ENCODE peak calls at places on chromosomes 1 and 21, in ten cellular contexts. One of them, this sample, is unnamed.

GRCh38 chr21:15421947-15422346 is 307.8 kb upstream of the USP25 start:
- DNase-seq in CD8-positive, alpha-beta T cell: no peak
- DNase-seq in epithelial cell of esophagus: peak
- DNase-seq in fibroblast of lung: peak
- DNase-seq in MM.1S: no peak
- DNase-seq in astrocyte of the spinal cord: no peak
- DNase-seq in left ventricle myocardium inferior: no peak
- DNase-seq in tibial artery: no peak
- DNase-seq in AG04450: no peak
- DNase-seq in H9: no peak
- DNase-seq in this sample: no peak

GRCh38 chr1:109892476-109893368 is 17.9 kb upstream of the CSF1 start:
- DNase-seq in MM.1S: no peak
- DNase-seq in epithelial cell of esophagus: peak
- DNase-seq in AG04450: no peak
- DNase-seq in H9: no peak
- DNase-seq in astrocyte of the spinal cord: no peak
- DNase-seq in left ventricle myocardium inferior: no peak
- DNase-seq in CD8-positive, alpha-beta T cell: no peak
- DNase-seq in tibial artery: no peak
- DNase-seq in fibroblast of lung: no peak
- DNase-seq in this sample: peak

GRCh38 chr1:57146100-57146499 is 180.3 kb upstream of the C8B start:
- DNase-seq in AG04450: no peak
- DNase-seq in H9: no peak
- DNase-seq in CD8-positive, alpha-beta T cell: no peak
- DNase-seq in fibroblast of lung: peak
- DNase-seq in astrocyte of the spinal cord: no peak
- DNase-seq in epithelial cell of esophagus: no peak
- DNase-seq in MM.1S: no peak
- DNase-seq in tibial artery: no peak
- DNase-seq in left ventricle myocardium inferior: no peak
- DNase-seq in this sample: peak

GRCh38 chr1:55826413-55827080 is 611.4 kb upstream of the USP24 start:
- DNase-seq in fibroblast of lung: no peak
- DNase-seq in left ventricle myocardium inferior: no peak
- DNase-seq in tibial artery: no peak
- DNase-seq in CD8-positive, alpha-beta T cell: no peak
- DNase-seq in astrocyte of the spinal cord: no peak
- DNase-seq in AG04450: no peak
- DNase-seq in H9: no peak
- DNase-seq in MM.1S: no peak
- DNase-seq in epithelial cell of esophagus: no peak
- DNase-seq in this sample: peak

GRCh38 chr1:43587594-43587993 is 56.9 kb downstream of the PTPRF start:
- DNase-seq in H9: no peak
- DNase-seq in astrocyte of the spinal cord: no peak
- DNase-seq in epithelial cell of esophagus: peak
- DNase-seq in AG04450: peak
- DNase-seq in fibroblast of lung: peak
- DNase-seq in tibial artery: no peak
- DNase-seq in MM.1S: no peak
- DNase-seq in left ventricle myocardium inferior: no peak
- DNase-seq in CD8-positive, alpha-beta T cell: no peak
- DNase-seq in this sample: peak

GRCh38 chr1:50424045-50424939 is 1.0 kb upstream of the DMRTA2 start:
- DNase-seq in left ventricle myocardium inferior: no peak
- DNase-seq in astrocyte of the spinal cord: no peak
- DNase-seq in tibial artery: no peak
- DNase-seq in CD8-positive, alpha-beta T cell: no peak
- DNase-seq in H9: no peak
- DNase-seq in MM.1S: no peak
- DNase-seq in AG04450: no peak
- DNase-seq in epithelial cell of esophagus: peak
- DNase-seq in fibroblast of lung: no peak
- DNase-seq in this sample: no peak

GRCh38 chr1:175673236-175674150 is 69.9 kb downstream of the TNR start:
- DNase-seq in tibial artery: no peak
- DNase-seq in MM.1S: no peak
- DNase-seq in AG04450: no peak
- DNase-seq in astrocyte of the spinal cord: no peak
- DNase-seq in left ventricle myocardium inferior: no peak
- DNase-seq in fibroblast of lung: peak
- DNase-seq in CD8-positive, alpha-beta T cell: no peak
- DNase-seq in epithelial cell of esophagus: peak
- DNase-seq in H9: no peak
- DNase-seq in this sample: no peak

GRCh38 chr1:85134583-85135455 is 66.0 kb downstream of the SYDE2 start:
- DNase-seq in tibial artery: no peak
- DNase-seq in AG04450: peak
- DNase-seq in fibroblast of lung: no peak
- DNase-seq in epithelial cell of esophagus: peak
- DNase-seq in CD8-positive, alpha-beta T cell: no peak
- DNase-seq in astrocyte of the spinal cord: peak
- DNase-seq in MM.1S: no peak
- DNase-seq in left ventricle myocardium inferior: no peak
- DNase-seq in H9: no peak
- DNase-seq in this sample: peak

GRCh38 chr21:15298306-15298705 is 233.5 kb upstream of the NRIP1 start:
- DNase-seq in H9: no peak
- DNase-seq in astrocyte of the spinal cord: no peak
- DNase-seq in epithelial cell of esophagus: no peak
- DNase-seq in MM.1S: no peak
- DNase-seq in CD8-positive, alpha-beta T cell: no peak
- DNase-seq in fibroblast of lung: no peak
- DNase-seq in tibial artery: no peak
- DNase-seq in left ventricle myocardium inferior: no peak
- DNase-seq in AG04450: no peak
- DNase-seq in this sample: no peak

GRCh38 chr1:165468850-165469249 is 23.9 kb upstream of the RXRG start:
- DNase-seq in fibroblast of lung: no peak
- DNase-seq in left ventricle myocardium inferior: no peak
- DNase-seq in epithelial cell of esophagus: no peak
- DNase-seq in MM.1S: no peak
- DNase-seq in AG04450: no peak
- DNase-seq in CD8-positive, alpha-beta T cell: no peak
- DNase-seq in astrocyte of the spinal cord: no peak
- DNase-seq in tibial artery: no peak
- DNase-seq in H9: no peak
- DNase-seq in this sample: no peak

GRCh38 chr1:19815801-19816736 is 986 bp upstream of the RNF186 start:
- DNase-seq in H9: no peak
- DNase-seq in CD8-positive, alpha-beta T cell: no peak
- DNase-seq in fibroblast of lung: no peak
- DNase-seq in epithelial cell of esophagus: no peak
- DNase-seq in left ventricle myocardium inferior: no peak
- DNase-seq in astrocyte of the spinal cord: no peak
- DNase-seq in AG04450: no peak
- DNase-seq in MM.1S: peak
- DNase-seq in tibial artery: no peak
- DNase-seq in this sample: no peak

DNA sequence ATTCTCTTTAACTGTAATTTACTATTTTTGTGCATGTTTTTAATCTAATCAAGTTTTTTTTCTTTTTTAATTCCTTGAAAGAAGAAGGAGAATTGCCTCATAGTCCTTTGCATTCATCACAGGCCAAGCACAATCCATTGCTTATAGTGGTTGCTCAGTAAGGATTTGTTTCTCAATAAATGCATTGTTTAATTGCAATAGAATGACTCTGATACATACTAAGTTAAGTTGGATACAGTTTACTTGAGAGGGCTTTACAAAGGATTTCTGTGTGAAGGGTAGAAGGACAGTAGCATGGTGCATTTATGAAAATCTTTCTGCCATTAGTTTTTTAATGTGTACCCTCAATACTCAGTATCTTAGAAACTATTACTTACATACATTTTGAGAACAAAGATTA is 186.2 kb downstream of the LRRIQ3 start:
- DNase-seq in MM.1S: no peak
- DNase-seq in AG04450: no peak
- DNase-seq in left ventricle myocardium inferior: no peak
- DNase-seq in epithelial cell of esophagus: no peak
- DNase-seq in astrocyte of the spinal cord: no peak
- DNase-seq in H9: no peak
- DNase-seq in fibroblast of lung: no peak
- DNase-seq in tibial artery: no peak
- DNase-seq in CD8-positive, alpha-beta T cell: no peak
- DNase-seq in this sample: no peak
- TF ChIP-seq CTCF in MM.1S: no peak
- TF ChIP-seq CTCF in AG04450: no peak
- TF ChIP-seq CTCF in left ventricle myocardium inferior: no peak
- TF ChIP-seq CTCF in epithelial cell of esophagus: no peak
- TF ChIP-seq CTCF in astrocyte of the spinal cord: no peak
- TF ChIP-seq CTCF in H9: no peak
- TF ChIP-seq CTCF in fibroblast of lung: no peak
- TF ChIP-seq CTCF in tibial artery: no peak
- TF ChIP-seq CTCF in CD8-positive, alpha-beta T cell: no peak
- TF ChIP-seq CTCF in this sample: no peak

DNA sequence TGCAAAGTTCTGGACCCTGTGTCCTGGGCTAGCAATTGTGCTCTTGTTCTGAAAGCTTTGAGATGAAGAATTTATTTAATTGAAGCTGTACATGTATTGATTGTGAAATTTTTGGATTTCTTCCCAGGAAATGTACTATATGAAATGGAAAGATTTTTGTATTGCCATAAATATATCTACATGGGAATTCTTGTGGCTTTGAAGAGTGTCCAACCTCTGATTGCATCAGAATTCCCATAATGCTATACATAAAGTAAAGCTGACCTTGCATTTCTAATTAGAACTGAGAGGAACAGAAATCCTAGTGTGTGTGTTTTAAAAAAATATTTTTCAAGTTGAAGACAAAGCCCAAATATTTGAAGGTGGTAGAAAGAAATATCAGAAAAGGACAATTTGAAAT is 111.4 kb downstream of the GIPC2 start:
- DNase-seq in AG04450: peak
- DNase-seq in H9: no peak
- DNase-seq in tibial artery: no peak
- DNase-seq in left ventricle myocardium inferior: no peak
- DNase-seq in MM.1S: no peak
- DNase-seq in astrocyte of the spinal cord: peak
- DNase-seq in fibroblast of lung: peak
- DNase-seq in CD8-positive, alpha-beta T cell: no peak
- DNase-seq in epithelial cell of esophagus: peak
- DNase-seq in this sample: peak
- TF ChIP-seq CTCF in AG04450: no peak
- TF ChIP-seq CTCF in H9: no peak
- TF ChIP-seq CTCF in tibial artery: no peak
- TF ChIP-seq CTCF in left ventricle myocardium inferior: no peak
- TF ChIP-seq CTCF in MM.1S: no peak
- TF ChIP-seq CTCF in astrocyte of the spinal cord: no peak
- TF ChIP-seq CTCF in fibroblast of lung: no peak
- TF ChIP-seq CTCF in CD8-positive, alpha-beta T cell: no peak
- TF ChIP-seq CTCF in epithelial cell of esophagus: no peak
- TF ChIP-seq CTCF in this sample: no peak

GRCh38 chr1:204359474-204360255 is at the start of gene PLEKHA6:
- DNase-seq in left ventricle myocardium inferior: peak
- DNase-seq in MM.1S: no peak
- DNase-seq in fibroblast of lung: peak
- DNase-seq in tibial artery: peak
- DNase-seq in AG04450: no peak
- DNase-seq in H9: no peak
- DNase-seq in astrocyte of the spinal cord: no peak
- DNase-seq in CD8-positive, alpha-beta T cell: no peak
- DNase-seq in epithelial cell of esophagus: no peak
- DNase-seq in this sample: peak
- TF ChIP-seq CTCF in left ventricle myocardium inferior: peak
- TF ChIP-seq CTCF in MM.1S: peak
- TF ChIP-seq CTCF in fibroblast of lung: peak
- TF ChIP-seq CTCF in tibial artery: peak
- TF ChIP-seq CTCF in AG04450: peak
- TF ChIP-seq CTCF in H9: peak
- TF ChIP-seq CTCF in astrocyte of the spinal cord: peak
- TF ChIP-seq CTCF in CD8-positive, alpha-beta T cell: no peak
- TF ChIP-seq CTCF in epithelial cell of esophagus: peak
- TF ChIP-seq CTCF in this sample: peak

GRCh38 chr1:23911924-23912323 is 1.2 kb downstream of the CNR2 start:
- DNase-seq in MM.1S: no peak
- DNase-seq in left ventricle myocardium inferior: no peak
- DNase-seq in CD8-positive, alpha-beta T cell: no peak
- DNase-seq in fibroblast of lung: no peak
- DNase-seq in AG04450: no peak
- DNase-seq in astrocyte of the spinal cord: no peak
- DNase-seq in tibial artery: no peak
- DNase-seq in epithelial cell of esophagus: no peak
- DNase-seq in H9: no peak
- DNase-seq in this sample: no peak

GRCh38 chr1:23913212-23913880 is at the start of gene CNR2:
- DNase-seq in tibial artery: no peak
- DNase-seq in epithelial cell of esophagus: no peak
- DNase-seq in AG04450: no peak
- DNase-seq in fibroblast of lung: no peak
- DNase-seq in MM.1S: no peak
- DNase-seq in CD8-positive, alpha-beta T cell: no peak
- DNase-seq in left ventricle myocardium inferior: no peak
- DNase-seq in H9: no peak
- DNase-seq in astrocyte of the spinal cord: no peak
- DNase-seq in this sample: no peak

GRCh38 chr1:23914921-23915320 is 1.8 kb upstream of the CNR2 start:
- DNase-seq in left ventricle myocardium inferior: no peak
- DNase-seq in epithelial cell of esophagus: no peak
- DNase-seq in tibial artery: no peak
- DNase-seq in MM.1S: no peak
- DNase-seq in fibroblast of lung: no peak
- DNase-seq in CD8-positive, alpha-beta T cell: no peak
- DNase-seq in H9: no peak
- DNase-seq in astrocyte of the spinal cord: no peak
- DNase-seq in AG04450: no peak
- DNase-seq in this sample: no peak

GRCh38 chr1:23916209-23917131 is 3.3 kb upstream of the CNR2 start:
- DNase-seq in tibial artery: peak
- DNase-seq in astrocyte of the spinal cord: peak
- DNase-seq in left ventricle myocardium inferior: peak
- DNase-seq in H9: peak
- DNase-seq in epithelial cell of esophagus: peak
- DNase-seq in fibroblast of lung: peak
- DNase-seq in AG04450: peak
- DNase-seq in MM.1S: peak
- DNase-seq in CD8-positive, alpha-beta T cell: peak
- DNase-seq in this sample: peak

DNA sequence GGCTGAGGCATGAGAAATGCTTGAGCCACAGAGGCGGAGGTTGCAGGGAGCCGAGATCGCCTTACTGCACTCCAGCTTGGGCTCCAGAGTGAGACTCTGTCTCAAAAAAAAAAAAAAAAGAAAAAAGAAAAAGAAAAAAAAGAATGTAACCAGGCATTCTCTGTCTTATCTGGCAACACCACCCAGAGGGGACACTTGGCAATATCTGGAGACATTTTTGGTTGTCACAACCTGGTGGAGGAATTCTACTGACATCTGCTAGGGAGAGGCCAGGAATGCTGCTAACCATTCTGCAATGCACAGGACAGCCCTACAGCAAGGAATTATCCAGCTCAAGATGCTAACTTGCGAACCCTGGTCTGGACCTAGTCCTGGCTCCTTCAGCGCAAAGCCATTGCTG is 2.3 kb upstream of the CNR2 start:
- DNase-seq in astrocyte of the spinal cord: no peak
- DNase-seq in epithelial cell of esophagus: no peak
- DNase-seq in tibial artery: no peak
- DNase-seq in fibroblast of lung: no peak
- DNase-seq in AG04450: no peak
- DNase-seq in left ventricle myocardium inferior: no peak
- DNase-seq in CD8-positive, alpha-beta T cell: no peak
- DNase-seq in MM.1S: no peak
- DNase-seq in H9: no peak
- DNase-seq in this sample: no peak
- TF ChIP-seq CTCF in astrocyte of the spinal cord: no peak
- TF ChIP-seq CTCF in epithelial cell of esophagus: no peak
- TF ChIP-seq CTCF in tibial artery: no peak
- TF ChIP-seq CTCF in fibroblast of lung: no peak
- TF ChIP-seq CTCF in AG04450: no peak
- TF ChIP-seq CTCF in left ventricle myocardium inferior: no peak
- TF ChIP-seq CTCF in CD8-positive, alpha-beta T cell: no peak
- TF ChIP-seq CTCF in MM.1S: no peak
- TF ChIP-seq CTCF in H9: no peak
- TF ChIP-seq CTCF in this sample: no peak

This sample was measured in fibroblast of the aortic adventitia.